ENCODE peak calls at places on chromosome 10, in seven cellular contexts. J is cardiac muscle cell, T is ACHN, P is GM10248, M is HCEC 1CT, B is progenitor cell of endocrine pancreas, K is heart left ventricle. I is an unnamed sample.

GRCh38 chr10:77965294-77965693 is 38.7 kb upstream of the DLG5 start:
- DNase-seq in M (peak; percentile 74), B (no peak), T (no peak), P (no peak), K (no peak), J (no peak), I (no peak)

GRCh38 chr10:86061301-86061873 is 305.2 kb downstream of the GRID1 start:
- DNase-seq in T (no peak), M (no peak), J (no peak), K (no peak), B (no peak), P (no peak), I (no peak)

GRCh38 chr10:124387078-124387874 is 31.4 kb downstream of the OAT start:
- DNase-seq in K (no peak), P (no peak), J (no peak), T (no peak), M (no peak), B (no peak), I (no peak)

GRCh38 chr10:123229927-123230630 is 75.9 kb downstream of the BUB3 start:
- DNase-seq in J (no peak), T (no peak), M (no peak), P (no peak), B (no peak), K (no peak), I (no peak)

GRCh38 chr10:24957624-24958435 is 5.4 kb upstream of the PRTFDC1 start:
- DNase-seq in K (no peak), B (no peak), P (no peak), T (peak; percentile 44), M (peak; percentile 87), J (no peak), I (no peak)

GRCh38 chr10:133357293-133358151 is at the start of gene FUOM:
- DNase-seq in K (peak; percentile 68), J (peak; percentile 80), T (no peak), P (peak; percentile 96), B (no peak), M (peak; percentile 9), I (peak; percentile 74)

GRCh38 chr10:1169186-1169885 is 113.2 kb downstream of the WDR37 start:
- DNase-seq in P (no peak), M (no peak), K (no peak), B (no peak), J (no peak), T (no peak), I (no peak)

GRCh38 chr10:114542373-114542772 is 115.7 kb downstream of the ABLIM1 start:
- DNase-seq in K (no peak), B (no peak), T (no peak), M (no peak), P (no peak), J (no peak), I (no peak)

GRCh38 chr10:126597206-126597605 is 73.3 kb downstream of the C10orf90 start:
- DNase-seq in K (no peak), P (no peak), J (no peak), M (no peak), T (no peak), B (no peak), I (no peak)

GRCh38 chr10:74852406-74852805 is 26.0 kb downstream of the KAT6B start:
- DNase-seq in K (no peak), T (no peak), M (no peak), B (no peak), J (no peak), P (no peak), I (no peak)

GRCh38 chr10:77207182-77208165 is 430.1 kb downstream of the KCNMA1 start:
- DNase-seq in J (no peak), P (no peak), B (no peak), M (no peak), K (no peak), T (no peak), I (no peak)

GRCh38 chr10:96645191-96645721 is 58.4 kb upstream of the TM9SF3 start:
- DNase-seq in M (no peak), J (no peak), K (peak; percentile 19), B (no peak), P (peak; percentile 46), T (no peak), I (no peak)

GRCh38 chr10:129465796-129466702 is 992 bp upstream of the MGMT start:
- DNase-seq in M (no peak), K (no peak), B (no peak), P (no peak), T (no peak), J (no peak), I (no peak)

GRCh38 chr10:71802715-71803488 is 29.6 kb upstream of the VSIR start:
- DNase-seq in P (no peak), K (no peak), M (no peak), B (no peak), J (no peak), T (no peak), I (no peak)

GRCh38 chr10:70364772-70365091 is 17.7 kb downstream of the LRRC20 start:
- DNase-seq in K (no peak), B (no peak), T (no peak), M (no peak), J (no peak), P (no peak), I (no peak)

GRCh38 chr10:30002438-30003266 is 56.7 kb downstream of the JCAD start:
- DNase-seq in B (peak; percentile 71), P (peak; percentile 48), T (peak; percentile 72), J (peak; percentile 86), M (peak; percentile 58), K (peak; percentile 65), I (peak; percentile 55)

GRCh38 chr10:178208-178607 is 43.0 kb downstream of the ZMYND11 start:
- DNase-seq in K (no peak), P (no peak), B (no peak), T (peak; percentile 47), J (peak; percentile 5), M (peak; percentile 57), I (no peak)

GRCh38 chr10:84820121-84820520 is 491.7 kb downstream of the CCSER2 start:
- DNase-seq in M (no peak), K (no peak), T (peak; percentile 21), P (no peak), J (no peak), B (no peak), I (no peak)

GRCh38 chr10:58291538-58292174 is 22.7 kb downstream of the CISD1 start:
- DNase-seq in P (peak; percentile 37), J (peak; percentile 41), K (peak; percentile 24), T (peak; percentile 65), B (no peak), M (peak; percentile 72), I (no peak)

GRCh38 chr10:108544500-108545120 is 1378.7 kb downstream of the XPNPEP1 start:
- DNase-seq in T (peak; percentile 72), B (peak; percentile 69), J (peak; percentile 72), P (peak; percentile 20), K (no peak), M (peak; percentile 61), I (peak; percentile 57)

GRCh38 chr10:18501198-18501597 is 150.2 kb downstream of the NSUN6 start:
- DNase-seq in K (no peak), M (peak; percentile 48), T (peak; percentile 74), P (peak; percentile 26), B (no peak), J (no peak), I (no peak)

GRCh38 chr10:110093722-110094121 is 85.9 kb downstream of the ADD3 start:
- DNase-seq in K (no peak), T (no peak), P (no peak), M (no peak), J (no peak), B (no peak), I (no peak)

GRCh38 chr10:88066876-88067275 is 203.5 kb downstream of the PTEN start:
- DNase-seq in B (no peak), J (no peak), K (no peak), T (no peak), P (no peak), M (no peak), I (no peak)

GRCh38 chr10:98294270-98294627 is 26.3 kb upstream of the LOXL4 start:
- DNase-seq in B (no peak), J (no peak), M (no peak), P (no peak), T (no peak), K (no peak), I (no peak)

GRCh38 chr10:46555713-46556514 is 544 bp downstream of the GPRIN2 start:
- DNase-seq in K (peak; percentile 8), B (peak; percentile 63), J (peak; percentile 37), M (no peak), P (no peak), T (no peak), I (peak; percentile 68)

GRCh38 chr10:76278811-76279460 is 847.5 kb downstream of the LRMDA start:
- DNase-seq in B (no peak), J (no peak), P (no peak), T (no peak), K (no peak), M (no peak), I (no peak)

I was measured in neuronal stem cell.